ENCODE peak calls at places on chromosomes 5 and 9, in four cellular contexts. One of them, this sample, is unnamed.

GRCh38 chr5:138601444-138601843 is 26.2 kb upstream of the HSPA9 start:
- DNase-seq in neural progenitor cell: no peak
- DNase-seq in right lobe of liver: no peak
- DNase-seq in heart right ventricle: no peak
- DNase-seq in this sample: no peak

GRCh38 chr5:132301341-132302274 is 7.4 kb downstream of the SLC22A4 start:
- DNase-seq in neural progenitor cell: no peak
- DNase-seq in right lobe of liver: no peak
- DNase-seq in heart right ventricle: no peak
- DNase-seq in this sample: no peak

GRCh38 chr5:88825782-88826110 is 57.2 kb downstream of the MEF2C start:
- DNase-seq in neural progenitor cell: no peak
- DNase-seq in right lobe of liver: no peak
- DNase-seq in heart right ventricle: no peak
- DNase-seq in this sample: no peak

GRCh38 chr9:99001892-99002291 is 58.2 kb downstream of the COL15A1 start:
- DNase-seq in neural progenitor cell: no peak
- DNase-seq in right lobe of liver: no peak
- DNase-seq in heart right ventricle: no peak
- DNase-seq in this sample: peak; percentile 6

GRCh38 chr5:122933926-122934325 is 88.5 kb downstream of the SNX24 start:
- DNase-seq in neural progenitor cell: no peak
- DNase-seq in right lobe of liver: no peak
- DNase-seq in heart right ventricle: no peak
- DNase-seq in this sample: no peak

GRCh38 chr5:171313481-171314206 is 4.6 kb downstream of the TLX3 start:
- DNase-seq in neural progenitor cell: peak; percentile 12
- DNase-seq in right lobe of liver: no peak
- DNase-seq in heart right ventricle: no peak
- DNase-seq in this sample: no peak

GRCh38 chr5:124908603-124909451 is 162.4 kb upstream of the ZNF608 start:
- DNase-seq in neural progenitor cell: peak; percentile 36
- DNase-seq in right lobe of liver: no peak
- DNase-seq in heart right ventricle: no peak
- DNase-seq in this sample: peak; percentile 72

GRCh38 chr9:18067553-18068120 is 406.3 kb upstream of the ADAMTSL1 start:
- DNase-seq in neural progenitor cell: peak; percentile 8
- DNase-seq in right lobe of liver: no peak
- DNase-seq in heart right ventricle: no peak
- DNase-seq in this sample: no peak

GRCh38 chr5:27318701-27319100 is 280.3 kb upstream of the CDH9 start:
- DNase-seq in neural progenitor cell: no peak
- DNase-seq in right lobe of liver: no peak
- DNase-seq in heart right ventricle: no peak
- DNase-seq in this sample: no peak

GRCh38 chr5:35908266-35908665 is 30.2 kb downstream of the CAPSL start:
- DNase-seq in neural progenitor cell: no peak
- DNase-seq in right lobe of liver: no peak
- DNase-seq in heart right ventricle: no peak
- DNase-seq in this sample: no peak

GRCh38 chr5:103435136-103435914 is 127.3 kb downstream of the NUDT12 start:
- DNase-seq in neural progenitor cell: no peak
- DNase-seq in right lobe of liver: no peak
- DNase-seq in heart right ventricle: no peak
- DNase-seq in this sample: no peak

GRCh38 chr5:173499471-173500212 is 116.8 kb downstream of the BOD1 start:
- DNase-seq in neural progenitor cell: no peak
- DNase-seq in right lobe of liver: peak; percentile 67
- DNase-seq in heart right ventricle: peak; percentile 46
- DNase-seq in this sample: no peak

GRCh38 chr9:92429866-92430265 is 5.6 kb upstream of the OMD start:
- DNase-seq in neural progenitor cell: no peak
- DNase-seq in right lobe of liver: no peak
- DNase-seq in heart right ventricle: no peak
- DNase-seq in this sample: no peak

GRCh38 chr9:3732077-3733038 is 206.6 kb upstream of the RFX3 start:
- DNase-seq in neural progenitor cell: peak; percentile 81
- DNase-seq in right lobe of liver: peak; percentile 50
- DNase-seq in heart right ventricle: no peak
- DNase-seq in this sample: peak; percentile 50

GRCh38 chr5:16561660-16562059 is 55.1 kb downstream of the RETREG1 start:
- DNase-seq in neural progenitor cell: no peak
- DNase-seq in right lobe of liver: no peak
- DNase-seq in heart right ventricle: no peak
- DNase-seq in this sample: no peak

GRCh38 chr9:76572205-76572550 is 113.2 kb downstream of the GCNT1 start:
- DNase-seq in neural progenitor cell: no peak
- DNase-seq in right lobe of liver: no peak
- DNase-seq in heart right ventricle: no peak
- DNase-seq in this sample: no peak

GRCh38 chr5:175712681-175713085 is 54.8 kb downstream of the HRH2 start:
- DNase-seq in neural progenitor cell: no peak
- DNase-seq in right lobe of liver: no peak
- DNase-seq in heart right ventricle: no peak
- DNase-seq in this sample: peak; percentile 30

GRCh38 chr9:118929317-118929716 is 439.9 kb downstream of the BRINP1 start:
- DNase-seq in neural progenitor cell: no peak
- DNase-seq in right lobe of liver: no peak
- DNase-seq in heart right ventricle: no peak
- DNase-seq in this sample: no peak

GRCh38 chr9:14992025-14992424 is 81.8 kb upstream of the FREM1 start:
- DNase-seq in neural progenitor cell: no peak
- DNase-seq in right lobe of liver: no peak
- DNase-seq in heart right ventricle: no peak
- DNase-seq in this sample: no peak

GRCh38 chr9:90288275-90288639 is 354.4 kb downstream of the DIRAS2 start:
- DNase-seq in neural progenitor cell: no peak
- DNase-seq in right lobe of liver: no peak
- DNase-seq in heart right ventricle: no peak
- DNase-seq in this sample: no peak

GRCh38 chr9:127225747-127226646 is 38.6 kb upstream of the GARNL3 start:
- DNase-seq in neural progenitor cell: no peak
- DNase-seq in right lobe of liver: no peak
- DNase-seq in heart right ventricle: no peak
- DNase-seq in this sample: no peak

GRCh38 chr5:30592833-30593232 is 600.7 kb upstream of the CDH6 start:
- DNase-seq in neural progenitor cell: no peak
- DNase-seq in right lobe of liver: no peak
- DNase-seq in heart right ventricle: no peak
- DNase-seq in this sample: no peak

GRCh38 chr5:83590966-83591365 is 119.4 kb downstream of the VCAN start:
- DNase-seq in neural progenitor cell: no peak
- DNase-seq in right lobe of liver: no peak
- DNase-seq in heart right ventricle: no peak
- DNase-seq in this sample: no peak

GRCh38 chr5:68290260-68290674 is 74.7 kb downstream of the PIK3R1 start:
- DNase-seq in neural progenitor cell: no peak
- DNase-seq in right lobe of liver: no peak
- DNase-seq in heart right ventricle: no peak
- DNase-seq in this sample: no peak

GRCh38 chr5:1938310-1939000 is 55.7 kb upstream of the IRX4 start:
- DNase-seq in neural progenitor cell: no peak
- DNase-seq in right lobe of liver: peak; percentile 37
- DNase-seq in heart right ventricle: no peak
- DNase-seq in this sample: no peak

GRCh38 chr9:129208191-129209091 is 30.4 kb upstream of the IER5L start:
- DNase-seq in neural progenitor cell: peak; percentile 62
- DNase-seq in right lobe of liver: no peak
- DNase-seq in heart right ventricle: no peak
- DNase-seq in this sample: no peak

GRCh38 chr5:105639068-105639467 is 2031.7 kb downstream of the EFNA5 start:
- DNase-seq in neural progenitor cell: peak; percentile 69
- DNase-seq in right lobe of liver: no peak
- DNase-seq in heart right ventricle: no peak
- DNase-seq in this sample: no peak

GRCh38 chr5:124867064-124867707 is 120.7 kb upstream of the ZNF608 start:
- DNase-seq in neural progenitor cell: no peak
- DNase-seq in right lobe of liver: no peak
- DNase-seq in heart right ventricle: no peak
- DNase-seq in this sample: no peak

DNA sequence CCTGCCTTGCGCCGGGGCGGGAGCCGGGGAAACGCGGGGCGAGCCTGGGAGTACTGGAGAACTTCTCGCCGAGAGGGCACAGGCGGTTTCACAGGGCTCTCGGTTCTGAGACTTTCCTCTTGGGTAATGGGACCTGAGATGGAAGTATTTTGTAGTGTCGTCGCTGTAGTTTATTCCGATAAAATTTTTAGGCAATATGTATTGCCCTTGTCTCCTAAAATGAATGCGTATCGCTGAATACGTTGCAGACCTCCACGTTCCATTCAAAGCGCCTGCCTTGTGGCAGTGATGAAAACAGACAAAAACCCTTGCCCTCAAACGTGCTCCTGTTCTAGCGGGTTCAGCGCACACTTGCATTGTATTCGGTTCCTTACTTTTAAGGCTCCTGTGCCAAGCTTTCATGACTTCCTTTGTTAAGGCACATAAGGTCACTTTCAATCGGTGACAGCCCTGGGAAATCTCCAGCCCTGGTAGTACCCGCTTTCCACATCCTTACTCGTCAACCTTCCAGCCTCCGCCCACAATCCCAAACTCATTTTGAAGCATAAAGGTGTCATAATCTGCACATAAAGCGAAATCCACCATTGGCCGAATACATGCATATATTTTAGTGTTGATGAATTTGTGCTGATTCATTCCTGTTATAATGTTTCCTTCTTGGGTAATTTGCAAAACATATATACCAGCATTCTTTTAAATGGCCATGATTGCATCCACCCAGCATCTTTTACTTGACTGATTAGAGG is 694 bp downstream of the RMI1 start:
- DNase-seq in neural progenitor cell: peak; percentile 53
- DNase-seq in right lobe of liver: no peak
- DNase-seq in heart right ventricle: no peak
- DNase-seq in this sample: peak; percentile 49
- H3K4me1 ChIP-seq in neural progenitor cell: peaks cover 30% of the 10 kb centered on the region
- H3K4me1 ChIP-seq in right lobe of liver: no peaks in the 10 kb centered on the region
- H3K4me1 ChIP-seq in heart right ventricle: peaks cover 37% of the 10 kb centered on the region
- H3K4me1 ChIP-seq in this sample: peaks cover 7% of the 10 kb centered on the region

GRCh38 chr9:81600631-81601030 is 88.7 kb downstream of the TLE1 start:
- DNase-seq in neural progenitor cell: no peak
- DNase-seq in right lobe of liver: no peak
- DNase-seq in heart right ventricle: no peak
- DNase-seq in this sample: no peak

GRCh38 chr9:81599837-81600236 is 89.5 kb downstream of the TLE1 start:
- DNase-seq in neural progenitor cell: no peak
- DNase-seq in right lobe of liver: no peak
- DNase-seq in heart right ventricle: no peak
- DNase-seq in this sample: no peak

GRCh38 chr9:81596671-81597426 is 92.5 kb downstream of the TLE1 start:
- DNase-seq in neural progenitor cell: no peak
- DNase-seq in right lobe of liver: no peak
- DNase-seq in heart right ventricle: no peak
- DNase-seq in this sample: no peak

GRCh38 chr9:81595887-81596558 is 93.3 kb downstream of the TLE1 start:
- DNase-seq in neural progenitor cell: peak; percentile 55
- DNase-seq in right lobe of liver: no peak
- DNase-seq in heart right ventricle: no peak
- DNase-seq in this sample: no peak

GRCh38 chr9:81597749-81598497 is 91.4 kb downstream of the TLE1 start:
- DNase-seq in neural progenitor cell: no peak
- DNase-seq in right lobe of liver: no peak
- DNase-seq in heart right ventricle: no peak
- DNase-seq in this sample: no peak
- H3K4me1 ChIP-seq in neural progenitor cell: peaks cover 25% of the 10 kb centered on the region
- H3K4me1 ChIP-seq in right lobe of liver: no peaks in the 10 kb centered on the region
- H3K4me1 ChIP-seq in heart right ventricle: peaks cover 90% of the 10 kb centered on the region
- H3K4me1 ChIP-seq in this sample: no peaks in the 10 kb centered on the region

GRCh38 chr5:80820685-80821084 is 139.5 kb upstream of the RASGRF2 start:
- DNase-seq in neural progenitor cell: no peak
- DNase-seq in right lobe of liver: no peak
- DNase-seq in heart right ventricle: no peak
- DNase-seq in this sample: no peak
- H3K4me1 ChIP-seq in neural progenitor cell: no peaks in the 10 kb centered on the region
- H3K4me1 ChIP-seq in right lobe of liver: no peaks in the 10 kb centered on the region
- H3K4me1 ChIP-seq in heart right ventricle: peaks cover 8% of the 10 kb centered on the region
- H3K4me1 ChIP-seq in this sample: no peaks in the 10 kb centered on the region

DNA sequence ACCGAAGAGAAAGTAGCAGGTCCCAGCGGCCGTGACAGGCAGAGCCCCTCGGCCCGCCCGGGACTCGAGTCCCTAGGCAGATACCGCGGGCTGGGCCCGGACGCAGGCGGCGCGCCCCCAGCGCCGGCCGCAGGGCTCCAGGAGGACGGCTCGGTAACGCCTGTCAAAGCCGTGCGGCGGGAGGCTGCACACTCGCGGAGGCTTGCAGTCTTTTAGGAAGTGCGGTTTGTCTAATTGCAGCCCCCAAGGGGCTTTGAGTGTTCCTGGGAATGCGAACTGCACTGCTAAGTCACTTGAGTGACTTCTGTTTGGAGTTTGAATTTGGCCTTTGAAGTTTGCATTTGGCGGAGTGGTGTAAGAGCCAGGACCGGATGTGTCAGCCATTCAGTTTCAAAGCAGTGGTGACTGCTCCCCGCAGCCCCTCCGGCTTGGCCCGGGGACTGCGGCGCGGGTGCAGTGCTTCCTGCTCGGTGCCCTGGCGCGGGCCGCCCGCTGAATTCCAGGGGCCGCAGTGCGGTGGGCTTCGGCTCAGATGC is 1.3 kb downstream of the MAP3K1 start:
- DNase-seq in neural progenitor cell: peak; percentile 75
- DNase-seq in right lobe of liver: peak; percentile 70
- DNase-seq in heart right ventricle: peak; percentile 58
- DNase-seq in this sample: peak; percentile 77
- H3K4me1 ChIP-seq in neural progenitor cell: peaks cover 22% of the 10 kb centered on the region
- H3K4me1 ChIP-seq in right lobe of liver: no peaks in the 10 kb centered on the region
- H3K4me1 ChIP-seq in heart right ventricle: peaks cover 42% of the 10 kb centered on the region
- H3K4me1 ChIP-seq in this sample: no peaks in the 10 kb centered on the region

GRCh38 chr5:115424030-115424429 is 120.5 kb downstream of the FEM1C start:
- DNase-seq in neural progenitor cell: no peak
- DNase-seq in right lobe of liver: no peak
- DNase-seq in heart right ventricle: no peak
- DNase-seq in this sample: no peak
- H3K4me1 ChIP-seq in neural progenitor cell: peaks cover 8% of the 10 kb centered on the region
- H3K4me1 ChIP-seq in right lobe of liver: no peaks in the 10 kb centered on the region
- H3K4me1 ChIP-seq in heart right ventricle: peaks cover 68% of the 10 kb centered on the region
- H3K4me1 ChIP-seq in this sample: peaks cover 27% of the 10 kb centered on the region

DNA sequence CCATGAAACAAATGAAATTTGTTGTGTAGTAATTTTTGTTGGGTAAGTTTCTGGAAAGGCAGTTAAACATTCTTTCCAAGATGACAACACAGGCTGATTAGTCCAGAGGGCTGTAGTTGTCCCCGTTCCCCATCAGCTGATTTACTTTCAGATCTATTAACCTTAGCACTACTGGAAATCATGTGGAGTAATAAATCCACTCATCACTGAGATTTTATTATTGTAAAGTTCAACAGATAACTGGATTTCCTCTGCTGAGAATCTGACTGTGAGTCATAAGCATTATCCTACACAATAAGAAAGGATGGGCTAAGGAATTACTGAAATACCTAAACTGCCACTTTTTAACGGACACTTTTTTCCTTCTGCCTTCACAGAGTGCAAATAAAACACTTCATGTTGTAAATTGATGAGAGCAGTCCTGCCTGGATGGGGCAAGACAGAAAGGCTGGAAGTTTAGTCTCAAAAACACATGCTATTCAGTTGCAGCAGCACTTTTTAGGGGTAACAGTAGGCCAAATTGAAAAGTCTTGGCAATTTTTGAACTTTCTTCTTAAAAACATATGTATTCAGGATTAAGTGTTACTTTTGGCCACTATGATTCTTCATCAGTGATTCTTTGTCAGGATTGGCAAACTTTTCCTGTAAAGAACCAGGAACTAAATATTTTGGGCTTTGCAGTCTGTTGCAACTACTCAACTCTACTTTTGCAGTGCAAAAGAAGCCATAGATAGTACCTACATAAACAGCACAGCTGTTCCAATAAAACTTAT is 7.1 kb downstream of the STOM start:
- DNase-seq in neural progenitor cell: no peak
- DNase-seq in right lobe of liver: no peak
- DNase-seq in heart right ventricle: no peak
- DNase-seq in this sample: no peak
- H3K4me1 ChIP-seq in neural progenitor cell: peaks cover 43% of the 10 kb centered on the region
- H3K4me1 ChIP-seq in right lobe of liver: no peaks in the 10 kb centered on the region
- H3K4me1 ChIP-seq in heart right ventricle: peaks cover 100% of the 10 kb centered on the region
- H3K4me1 ChIP-seq in this sample: peaks cover 80% of the 10 kb centered on the region

This sample was measured in Peyer's patch.